ENCODE peak calls at places on chromosomes 11 and 22, in four cellular contexts. W is HepG2, N is SK-N-SH, Q is HCT116. S is an unnamed sample.

GRCh38 chr11:7597620-7598019 is 75.7 kb downstream of the CYB5R2 start:
- DNase-seq in W (no peak), N (no peak), Q (no peak), S (no peak)

GRCh38 chr22:48781391-48781790 is 1046.3 kb downstream of the BRD1 start:
- DNase-seq in W (no peak), N (no peak), Q (no peak), S (no peak)

GRCh38 chr22:45553333-45554039 is 50.8 kb downstream of the FBLN1 start:
- DNase-seq in W (peak), N (peak), Q (peak), S (peak)

GRCh38 chr11:69470301-69470700 is 11.2 kb upstream of the LINC01488 start:
- DNase-seq in W (peak), N (no peak), Q (no peak), S (no peak)

GRCh38 chr11:93330446-93330984 is at the start of gene DEUP1:
- DNase-seq in W (no peak), N (peak), Q (no peak), S (peak)

GRCh38 chr22:41347066-41347859 is 34.5 kb upstream of the TEF start:
- DNase-seq in W (no peak), N (no peak), Q (no peak), S (no peak)

GRCh38 chr11:26931248-26931631 is 62.7 kb upstream of the FIBIN start:
- DNase-seq in W (no peak), N (no peak), Q (no peak), S (no peak)

GRCh38 chr22:36772451-36772850 is 3.5 kb downstream of the IFT27 start:
- DNase-seq in W (no peak), N (no peak), Q (no peak), S (no peak)

GRCh38 chr22:22463855-22464540 is 44.5 kb downstream of the ZNF280B start:
- DNase-seq in W (peak), N (peak), Q (peak), S (peak)

GRCh38 chr22:42269407-42270177 is 861 bp downstream of the TCF20 start:
- DNase-seq in W (peak), N (peak), Q (peak), S (peak)

GRCh38 chr11:70699294-70700221 is 301.2 kb downstream of the CTTN start:
- DNase-seq in W (peak), N (peak), Q (no peak), S (peak)

GRCh38 chr11:20627026-20627425 is 27.6 kb downstream of the SLC6A5 start:
- DNase-seq in W (no peak), N (no peak), Q (no peak), S (no peak)

GRCh38 chr11:35617316-35617686 is 959 bp upstream of the FJX1 start:
- DNase-seq in W (no peak), N (no peak), Q (no peak), S (no peak)

GRCh38 chr11:45204761-45205160 is 58.3 kb downstream of the PRDM11 start:
- DNase-seq in W (no peak), N (no peak), Q (no peak), S (peak)

GRCh38 chr11:28547395-28547794 is 439.2 kb downstream of the METTL15 start:
- DNase-seq in W (no peak), N (no peak), Q (no peak), S (no peak)

GRCh38 chr11:57772562-57772961 is 11.0 kb downstream of the CTNND1 start:
- DNase-seq in W (no peak), N (no peak), Q (no peak), S (no peak)

GRCh38 chr22:17884084-17884483 is 109.8 kb upstream of the BID start:
- DNase-seq in W (no peak), N (no peak), Q (no peak), S (no peak)

GRCh38 chr11:24295360-24295759 is 201.5 kb upstream of the LUZP2 start:
- DNase-seq in W (no peak), N (no peak), Q (no peak), S (no peak)

GRCh38 chr11:76251576-76251975 is 45.3 kb upstream of the WNT11 start:
- DNase-seq in W (no peak), N (no peak), Q (no peak), S (no peak)

GRCh38 chr11:44761546-44761961 is 34.8 kb downstream of the TSPAN18 start:
- DNase-seq in W (no peak), N (no peak), Q (no peak), S (no peak)

GRCh38 chr11:10450451-10451398 is 4.3 kb upstream of the AMPD3 start:
- DNase-seq in W (peak), N (peak), Q (peak), S (no peak)

GRCh38 chr11:111376453-111376871 is 2.6 kb downstream of the POU2AF1 start:
- DNase-seq in W (no peak), N (no peak), Q (no peak), S (no peak)

GRCh38 chr11:67613960-67614715 is 7.4 kb downstream of the NDUFV1 start:
- DNase-seq in W (no peak), N (peak), Q (peak), S (peak)

GRCh38 chr11:56885182-56885581 is 103.5 kb upstream of the OR5AK2 start:
- DNase-seq in W (peak), N (peak), Q (no peak), S (no peak)

GRCh38 chr22:27420817-27421361 is 380.7 kb downstream of the MN1 start:
- DNase-seq in W (no peak), N (no peak), Q (no peak), S (no peak)

GRCh38 chr11:111982019-111982464 is 43.2 kb upstream of the DLAT start:
- DNase-seq in W (peak), N (peak), Q (peak), S (peak)

GRCh38 chr11:35927730-35928129 is 16.1 kb upstream of the LDLRAD3 start:
- DNase-seq in W (peak), N (no peak), Q (no peak), S (no peak)

GRCh38 chr22:17258015-17258827 is 39.0 kb upstream of the ADA2 start:
- DNase-seq in W (no peak), N (peak), Q (no peak), S (no peak)

GRCh38 chr11:44858796-44859527 is 91.7 kb downstream of the TP53I11 start:
- DNase-seq in W (no peak), N (no peak), Q (no peak), S (no peak)

GRCh38 chr22:27718186-27719032 is 83.1 kb downstream of the MN1 start:
- DNase-seq in W (peak), N (peak), Q (peak), S (peak)

GRCh38 chr11:35969089-35970046 is 25.5 kb downstream of the LDLRAD3 start:
- DNase-seq in W (no peak), N (no peak), Q (no peak), S (no peak)

GRCh38 chr11:70506658-70506970 is 108.3 kb downstream of the CTTN start:
- DNase-seq in W (no peak), N (no peak), Q (no peak), S (no peak)

GRCh38 chr11:10581481-10582019 is 13.1 kb upstream of the LYVE1 start:
- DNase-seq in W (no peak), N (no peak), Q (no peak), S (no peak)

GRCh38 chr22:38240734-38241252 is 32.0 kb downstream of the TMEM184B start:
- DNase-seq in W (no peak), N (no peak), Q (peak), S (peak)

GRCh38 chr11:104011031-104011430 is 25.4 kb upstream of the DDI1 start:
- DNase-seq in W (no peak), N (no peak), Q (no peak), S (no peak)

GRCh38 chr22:46972256-46972655 is 209.8 kb downstream of the TBC1D22A start:
- DNase-seq in W (no peak), N (no peak), Q (no peak), S (no peak)

GRCh38 chr11:100748153-100748552 is 61.1 kb downstream of the ARHGAP42 start:
- DNase-seq in W (no peak), N (no peak), Q (no peak), S (no peak)

GRCh38 chr11:25038131-25038530 is 541.3 kb downstream of the LUZP2 start:
- DNase-seq in W (no peak), N (no peak), Q (no peak), S (no peak)

GRCh38 chr11:119376197-119376847 is 5.2 kb downstream of the USP2 start:
- DNase-seq in W (peak), N (peak), Q (no peak), S (no peak)

GRCh38 chr11:119377961-119378667 is 3.4 kb downstream of the USP2 start:
- DNase-seq in W (no peak), N (peak), Q (no peak), S (peak)

GRCh38 chr11:119378851-119379465 is 2.5 kb downstream of the USP2 start:
- DNase-seq in W (no peak), N (no peak), Q (no peak), S (peak)

GRCh38 chr11:119375629-119376196 is 5.8 kb downstream of the USP2 start:
- DNase-seq in W (peak), N (peak), Q (no peak), S (peak)

GRCh38 chr11:119377112-119377901 is 4.2 kb downstream of the USP2 start:
- DNase-seq in W (no peak), N (peak), Q (no peak), S (no peak)
- TF ChIP-seq ELF1 in W (no peak), N (no peak), Q (no peak), S (peak)

GRCh38 chr22:44369916-44370804 is 57.4 kb upstream of the SHISAL1 start:
- DNase-seq in W (no peak), N (peak), Q (no peak), S (no peak)
- TF ChIP-seq ELF1 in W (no peak), N (no peak), Q (no peak), S (no peak)

DNA sequence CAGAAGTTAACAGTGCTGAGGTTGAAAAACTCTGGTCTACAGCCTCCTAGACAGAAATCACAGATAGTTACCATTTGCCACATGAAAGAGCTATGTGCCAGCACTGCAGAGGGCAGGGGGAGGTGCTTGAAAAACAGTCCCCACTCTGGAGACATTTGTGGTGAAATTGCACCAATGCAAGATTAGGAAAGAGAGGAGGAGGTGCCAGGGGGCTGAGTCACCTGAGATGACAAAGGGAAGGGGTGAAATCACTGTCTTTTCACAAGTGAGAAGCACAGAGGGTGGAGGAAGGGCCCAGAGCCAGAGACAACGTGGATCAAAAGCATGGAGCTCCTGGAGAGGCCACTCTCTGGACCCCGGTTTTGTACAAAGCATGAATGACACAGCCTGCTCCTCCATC is 196.3 kb downstream of the BUD13 start:
- DNase-seq in W (peak), N (no peak), Q (no peak), S (no peak)
- TF ChIP-seq ELF1 in W (no peak), N (no peak), Q (no peak), S (no peak)

DNA sequence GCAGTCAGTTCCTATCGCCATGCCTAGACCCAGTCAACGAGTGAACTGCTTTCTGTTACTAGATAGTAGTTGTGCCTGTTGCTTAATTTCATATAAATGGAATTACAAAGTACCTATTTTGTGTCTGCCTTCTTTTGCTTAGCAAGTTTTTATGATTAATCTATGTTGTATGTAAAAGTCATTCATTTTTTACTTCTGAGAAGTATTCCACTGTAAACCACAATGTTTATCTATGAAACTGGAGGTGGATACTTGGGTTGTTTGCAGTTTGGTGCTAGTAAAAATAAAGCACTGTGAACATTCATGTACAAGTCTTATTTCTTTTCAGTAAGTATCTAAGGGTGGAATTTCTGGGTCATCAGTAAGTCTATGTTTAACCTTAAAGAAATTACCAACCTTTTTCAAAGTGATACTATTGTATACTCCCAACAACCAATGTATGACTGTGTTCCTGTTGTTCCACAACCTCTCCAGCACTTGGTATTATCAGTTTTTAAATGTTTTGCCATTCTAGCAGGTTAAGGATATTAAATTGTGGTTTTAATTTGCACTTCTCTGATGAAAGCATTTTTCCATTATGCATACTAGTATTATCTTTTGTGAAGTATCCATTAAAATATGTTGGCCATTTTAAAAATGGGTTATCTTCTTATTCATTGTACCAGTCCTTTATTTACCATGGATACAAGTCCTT is 68.2 kb downstream of the DNAJC24 start:
- DNase-seq in W (no peak), N (no peak), Q (no peak), S (no peak)
- TF ChIP-seq ELF1 in W (no peak), N (no peak), Q (no peak), S (no peak)

DNA sequence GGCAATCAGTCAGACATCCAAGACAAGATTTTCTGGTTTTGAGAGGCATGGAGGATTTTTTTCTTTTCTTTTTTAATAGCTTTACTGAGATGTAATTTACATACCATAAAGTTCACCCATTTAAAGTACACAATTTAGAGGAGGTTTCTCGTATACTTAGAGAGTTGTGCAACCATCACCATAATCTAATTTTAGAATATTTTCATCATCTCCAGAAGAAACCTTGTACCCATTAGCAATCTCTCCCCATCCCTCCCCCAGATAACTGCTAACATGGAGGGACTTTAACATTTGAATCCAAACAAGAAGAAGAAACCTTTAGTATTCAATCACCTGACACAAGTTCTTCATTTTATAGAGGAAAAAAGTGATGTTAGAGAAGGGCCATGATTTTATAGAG is 83.6 kb downstream of the CLPB start:
- DNase-seq in W (no peak), N (no peak), Q (no peak), S (no peak)
- TF ChIP-seq ELF1 in W (no peak), N (no peak), Q (no peak), S (no peak)

DNA sequence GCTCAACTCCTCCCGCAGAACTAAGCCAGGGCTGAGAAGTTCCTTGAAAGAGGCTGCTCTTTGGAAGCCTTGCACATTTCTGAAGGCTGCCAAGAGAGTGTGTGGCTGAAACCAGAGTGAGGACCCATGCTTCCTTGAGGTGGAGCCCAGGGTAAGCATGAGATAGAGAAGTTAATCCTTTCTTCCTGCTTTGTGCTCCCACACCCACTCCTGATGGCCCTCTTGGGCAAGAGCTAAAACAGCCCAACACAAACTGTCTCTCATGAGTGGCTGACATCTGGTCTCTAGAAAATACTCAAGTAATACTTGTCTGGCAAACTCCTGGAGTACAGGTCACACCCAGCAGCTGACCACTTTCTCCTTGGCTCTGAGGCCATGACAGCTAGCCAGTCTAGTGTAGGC is 523.7 kb downstream of the INSC start:
- DNase-seq in W (no peak), N (no peak), Q (no peak), S (no peak)
- TF ChIP-seq ELF1 in W (no peak), N (no peak), Q (no peak), S (no peak)

DNA sequence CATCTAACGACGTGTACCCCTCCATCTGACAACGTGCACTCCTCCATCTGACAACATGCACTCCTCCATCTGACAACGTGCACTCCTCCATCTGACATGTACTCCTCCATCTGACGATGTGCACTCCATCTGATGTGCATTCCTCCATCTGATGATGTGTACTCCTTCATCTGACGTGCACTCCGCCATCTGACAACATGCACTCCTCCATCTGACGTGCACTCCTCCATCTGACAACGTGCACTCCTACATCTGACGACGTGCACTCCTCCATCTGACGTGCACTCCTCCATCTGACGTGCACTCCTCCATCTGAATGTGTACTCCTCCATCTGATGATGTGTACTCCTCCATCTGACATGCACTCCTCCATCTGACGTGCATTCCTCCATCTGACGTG is 8.0 kb upstream of the IL17REL start:
- DNase-seq in W (no peak), N (no peak), Q (no peak), S (no peak)
- TF ChIP-seq ELF1 in W (no peak), N (no peak), Q (no peak), S (no peak)

GRCh38 chr11:31810779-31811647 is at the start of gene PAX6:
- DNase-seq in W (peak), N (peak), Q (peak), S (peak)
- TF ChIP-seq ELF1 in W (no peak), N (no peak), Q (no peak), S (peak)

GRCh38 chr11:129922674-129923073 is 27.3 kb upstream of the NFRKB start:
- DNase-seq in W (no peak), N (no peak), Q (no peak), S (no peak)
- TF ChIP-seq ELF1 in W (no peak), N (no peak), Q (no peak), S (no peak)